ENCODE peak calls at places on chromosomes 5 and 9, in ten cellular contexts. K is breast epithelium, B is sigmoid colon, Q is GM12878, U is A549, I is IMR-90, Y is HCT116, A is spleen, E is heart left ventricle, D is ovary. T is an unnamed sample.
A peak's percentile ranks its signal among the peaks of the same experiment; 100 is the strongest.

GRCh38 chr9:72092820-72093219 is 32.4 kb upstream of the C9orf57 start:
- DNase-seq in K (no peak), B (no peak), Q (no peak), U (no peak), I (no peak), Y (no peak), A (no peak), E (no peak), D (no peak), T (no peak)

GRCh38 chr5:36145311-36145710 is 6.4 kb downstream of the LMBRD2 start:
- DNase-seq in K (no peak), B (no peak), Q (no peak), U (no peak), I (no peak), Y (no peak), A (no peak), E (no peak), D (no peak), T (no peak)

GRCh38 chr5:143428155-143428554 is 24.7 kb upstream of the NR3C1 start:
- DNase-seq in K (no peak), B (no peak), Q (no peak), U (no peak), I (no peak), Y (no peak), A (no peak), E (no peak), D (no peak), T (no peak)

GRCh38 chr9:128286435-128286834 is 10.4 kb downstream of the SWI5 start:
- DNase-seq in K (no peak), B (no peak), Q (no peak), U (no peak), I (peak; percentile 71), Y (no peak), A (no peak), E (no peak), D (peak; percentile 55), T (no peak)

GRCh38 chr5:180343110-180343845 is 9.9 kb downstream of the GFPT2 start:
- DNase-seq in K (no peak), B (peak; percentile 65), Q (no peak), U (no peak), I (peak; percentile 41), Y (no peak), A (peak; percentile 53), E (no peak), D (no peak), T (no peak)

GRCh38 chr5:173741729-173742431 is 125.4 kb upstream of the BOD1 start:
- DNase-seq in K (no peak), B (no peak), Q (no peak), U (no peak), I (no peak), Y (no peak), A (no peak), E (no peak), D (no peak), T (peak; percentile 62)

GRCh38 chr5:154593091-154593490 is 115.1 kb upstream of the HAND1 start:
- DNase-seq in K (no peak), B (no peak), Q (no peak), U (no peak), I (peak; percentile 56), Y (no peak), A (no peak), E (no peak), D (no peak), T (no peak)

GRCh38 chr5:36261186-36261585 is 19.5 kb upstream of the NADK2 start:
- DNase-seq in K (no peak), B (no peak), Q (no peak), U (no peak), I (no peak), Y (no peak), A (no peak), E (no peak), D (no peak), T (no peak)

GRCh38 chr9:33476503-33476902 is 2.8 kb upstream of the NOL6 start:
- DNase-seq in K (no peak), B (no peak), Q (no peak), U (no peak), I (no peak), Y (no peak), A (peak; percentile 31), E (no peak), D (peak; percentile 13), T (no peak)

GRCh38 chr9:83986765-83987401 is 6.3 kb downstream of the RMI1 start:
- DNase-seq in K (no peak), B (no peak), Q (no peak), U (peak; percentile 40), I (peak; percentile 37), Y (peak; percentile 42), A (no peak), E (no peak), D (no peak), T (peak; percentile 74)

GRCh38 chr9:114804504-114804903 is 1.3 kb downstream of the TNFSF15 start:
- DNase-seq in K (no peak), B (no peak), Q (no peak), U (peak; percentile 73), I (peak; percentile 84), Y (peak; percentile 10), A (no peak), E (peak; percentile 43), D (no peak), T (peak; percentile 55)

GRCh38 chr9:87445646-87446045 is 52.0 kb upstream of the DAPK1 start:
- DNase-seq in K (no peak), B (no peak), Q (peak; percentile 44), U (peak; percentile 53), I (peak; percentile 1), Y (peak; percentile 43), A (no peak), E (no peak), D (no peak), T (no peak)

GRCh38 chr9:120965344-120966004 is 38.9 kb upstream of the TRAF1 start:
- DNase-seq in K (no peak), B (no peak), Q (no peak), U (no peak), I (no peak), Y (no peak), A (no peak), E (no peak), D (no peak), T (no peak)
- H3K27ac ChIP-seq in K (peak overlapping the region; percentile 87), B (peak overlapping the region; percentile 74), Q (no peak overlapping the region), U (no peak overlapping the region), I (no peak overlapping the region), Y (no peak overlapping the region), A (no peak overlapping the region), E (no peak overlapping the region), D (no peak overlapping the region), T (peak overlapping the region; percentile 73)

DNA sequence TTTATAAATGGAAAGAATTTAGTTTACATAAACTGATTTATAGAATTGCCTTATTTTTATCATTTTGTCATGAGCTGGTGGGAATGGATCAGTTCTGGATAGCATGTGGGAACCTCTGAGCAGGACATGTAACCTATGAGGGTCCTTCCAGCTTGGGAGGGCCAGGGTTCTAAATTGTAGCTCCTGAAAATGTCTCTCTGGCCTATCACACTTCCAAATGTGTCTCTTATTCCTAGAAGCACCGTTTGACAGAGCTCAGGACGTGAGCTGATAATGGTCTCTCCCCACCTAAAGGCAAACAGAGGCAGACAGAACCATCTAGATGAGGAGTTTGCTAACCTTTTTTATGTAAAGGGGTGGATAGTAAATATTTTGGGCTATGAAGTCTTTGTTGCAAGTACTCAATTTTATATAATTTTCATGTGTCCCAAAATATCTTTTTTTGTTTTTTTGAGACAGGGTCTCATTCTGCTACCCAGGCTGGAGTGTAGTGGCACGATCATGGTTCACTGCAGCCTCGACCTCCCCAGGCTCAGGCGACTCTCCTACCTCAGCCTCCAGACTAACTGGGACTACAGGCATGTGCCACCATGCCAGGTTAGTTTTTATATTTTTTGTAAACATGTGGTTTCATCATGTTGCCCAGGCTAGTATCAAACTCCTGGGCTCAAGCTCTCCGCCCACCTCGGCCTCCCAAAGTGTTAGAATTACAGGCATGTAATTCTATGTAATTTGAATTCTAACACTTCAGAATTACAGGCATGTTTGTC is 4.0 kb downstream of the TRAF1 start:
- DNase-seq in K (no peak), B (peak; percentile 36), Q (no peak), U (no peak), I (no peak), Y (no peak), A (no peak), E (no peak), D (peak; percentile 3), T (no peak)
- TF ChIP-seq POLR2A in K (no peak), B (no peak), Q (no peak), U (no peak), I (no peak), Y (no peak), A (no peak), E (no peak), D (no peak), T (no peak)

DNA sequence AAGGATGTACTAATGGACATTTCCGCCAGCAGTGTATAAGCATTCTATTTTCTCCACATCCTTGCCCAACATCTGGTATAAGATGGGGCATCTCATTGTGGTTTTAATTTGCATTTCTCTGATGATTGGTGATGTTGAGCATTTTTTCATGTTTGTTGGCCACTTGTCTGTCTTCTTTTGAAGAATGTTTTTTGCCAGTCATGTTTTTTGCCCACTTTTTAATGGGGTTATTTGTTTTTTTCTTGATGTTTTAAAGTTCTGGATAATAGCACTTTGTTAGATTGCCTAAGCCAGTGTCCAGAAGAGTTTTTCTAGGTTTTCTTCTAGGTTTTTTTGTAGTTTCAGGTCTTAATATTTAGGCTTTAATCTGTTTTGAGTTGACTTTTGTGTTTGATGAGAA is 31.7 kb downstream of the RAD23B start:
- DNase-seq in K (no peak), B (no peak), Q (no peak), U (no peak), I (no peak), Y (no peak), A (no peak), E (no peak), D (no peak), T (no peak)
- H3K27ac ChIP-seq in K (no peak overlapping the region), B (no peak overlapping the region), Q (no peak overlapping the region), U (no peak overlapping the region), I (no peak overlapping the region), Y (no peak overlapping the region), A (no peak overlapping the region), E (no peak overlapping the region), D (no peak overlapping the region), T (no peak overlapping the region)

GRCh38 chr5:387491-388265 is 55.3 kb upstream of the EXOC3 start:
- DNase-seq in K (no peak), B (no peak), Q (no peak), U (no peak), I (no peak), Y (no peak), A (peak; percentile 52), E (peak; percentile 14), D (no peak), T (no peak)

GRCh38 chr5:389891-390290 is 53.1 kb upstream of the EXOC3 start:
- DNase-seq in K (no peak), B (no peak), Q (no peak), U (no peak), I (no peak), Y (no peak), A (no peak), E (no peak), D (no peak), T (no peak)

GRCh38 chr5:390571-391491 is 52.1 kb upstream of the EXOC3 start:
- DNase-seq in K (no peak), B (no peak), Q (no peak), U (peak; percentile 38), I (no peak), Y (no peak), A (no peak), E (peak; percentile 45), D (no peak), T (peak; percentile 33)

GRCh38 chr5:388266-389196 is 54.4 kb upstream of the EXOC3 start:
- DNase-seq in K (no peak), B (peak; percentile 59), Q (no peak), U (no peak), I (no peak), Y (no peak), A (peak; percentile 71), E (peak; percentile 56), D (no peak), T (no peak)

GRCh38 chr5:389197-389821 is 53.7 kb upstream of the EXOC3 start:
- DNase-seq in K (no peak), B (no peak), Q (no peak), U (no peak), I (no peak), Y (no peak), A (peak; percentile 31), E (peak; percentile 40), D (no peak), T (peak; percentile 42)
- TF ChIP-seq POLR2A in K (no peak), B (no peak), Q (peak; percentile 21), U (no peak), I (no peak), Y (no peak), A (no peak), E (no peak), D (no peak), T (no peak)